ENCODE peak calls at places on chromosome 21, in nine cellular contexts. E is Caki2; B is T-helper 9 cell; R is stimulated activated CD4-positive, alpha-beta T cell treated with anti-CD3 and anti-CD28 coated beads, Interleukin-1b, Interleukin-23, amount 100 ng/mL, for 24 hours; D is HTR-8/SVneo; C is HFFc6; V is activated T-cell treated with anti-CD3 and anti-CD28 coated beads, Interleukin-2, amount 50 U/mL, for 48 hours; Y is colonic mucosa; N is fibroblast of pulmonary artery. I is an unnamed sample.

GRCh38 chr21:39867198-39867650 is at the start of gene PCP4:
- DNase-seq in E (peak; percentile 40), B (no peak), R (peak; percentile 6), D (peak; percentile 22), C (peak; percentile 4), V (peak; percentile 53), Y (peak; percentile 61), N (peak; percentile 13), I (no peak)

GRCh38 chr21:35291963-35292627 is 243.0 kb upstream of the RUNX1 start:
- DNase-seq in E (peak; percentile 89), B (no peak), R (no peak), D (no peak), C (no peak), V (no peak), Y (no peak), N (no peak), I (no peak)

GRCh38 chr21:43979654-43980053 is 32.5 kb upstream of the TRAPPC10 start:
- DNase-seq in E (no peak), B (no peak), R (no peak), D (no peak), C (no peak), V (no peak), Y (no peak), N (no peak), I (no peak)

GRCh38 chr21:21247441-21247840 is 249.2 kb downstream of the NCAM2 start:
- DNase-seq in E (no peak), B (no peak), R (no peak), D (no peak), C (no peak), V (no peak), Y (no peak), N (no peak), I (no peak)

GRCh38 chr21:15592957-15593356 is 136.8 kb upstream of the USP25 start:
- DNase-seq in E (no peak), B (no peak), R (no peak), D (no peak), C (no peak), V (no peak), Y (no peak), N (no peak), I (no peak)

GRCh38 chr21:44792653-44793052 is 9.0 kb downstream of the UBE2G2 start:
- DNase-seq in E (no peak), B (no peak), R (no peak), D (no peak), C (no peak), V (no peak), Y (no peak), N (no peak), I (no peak)

GRCh38 chr21:31457675-31458074 is 113.6 kb upstream of the TIAM1 start:
- DNase-seq in E (no peak), B (no peak), R (no peak), D (peak; percentile 15), C (no peak), V (no peak), Y (no peak), N (no peak), I (no peak)

GRCh38 chr21:42107881-42108553 is 36.9 kb downstream of the UMODL1 start:
- DNase-seq in E (peak; percentile 42), B (peak; percentile 45), R (peak; percentile 36), D (peak; percentile 79), C (no peak), V (peak; percentile 76), Y (peak; percentile 65), N (peak; percentile 62), I (peak; percentile 37)

GRCh38 chr21:25039461-25040380 is 567.6 kb downstream of the MRPL39 start:
- DNase-seq in E (peak; percentile 53), B (no peak), R (no peak), D (peak; percentile 17), C (peak; percentile 2), V (no peak), Y (no peak), N (no peak), I (no peak)

GRCh38 chr21:40901690-40902089 is 54.7 kb upstream of the DSCAM start:
- DNase-seq in E (no peak), B (no peak), R (no peak), D (no peak), C (no peak), V (no peak), Y (no peak), N (no peak), I (no peak)

GRCh38 chr21:26834181-26834945 is 10.8 kb downstream of the ADAMTS1 start:
- DNase-seq in E (no peak), B (no peak), R (no peak), D (no peak), C (no peak), V (no peak), Y (no peak), N (peak; percentile 38), I (no peak)

GRCh38 chr21:35575280-35575915 is 484.9 kb downstream of the SETD4 start:
- DNase-seq in E (peak; percentile 81), B (no peak), R (no peak), D (peak; percentile 23), C (peak; percentile 78), V (no peak), Y (no peak), N (peak; percentile 52), I (no peak)

GRCh38 chr21:22260274-22260673 is 1262.1 kb downstream of the NCAM2 start:
- DNase-seq in E (no peak), B (no peak), R (no peak), D (no peak), C (no peak), V (no peak), Y (no peak), N (no peak), I (no peak)

GRCh38 chr21:46503922-46504539 is 45.3 kb downstream of the DIP2A start:
- DNase-seq in E (no peak), B (no peak), R (no peak), D (no peak), C (no peak), V (no peak), Y (no peak), N (no peak), I (no peak)